ENCODE peak calls at places on chromosomes 1 and 21, in ten cellular contexts. P is activated T-helper 1 cell treated with anti-CD3 and anti-CD28 coated beads, Interleukin-2, amount 50 U/mL, for 16 hours; T is epithelial cell of esophagus; O is psoas muscle; L is small intestine; Y is GM12892; X is uterus; A is heart right ventricle; I is NCI-H510A treated with DMSO at 0.1 percent for 48 hours; V is GDM1. F is an unnamed sample.

GRCh38 chr1:114780344-114781226 is at the start of gene SIKE1:
- DNase-seq in Y (peak; percentile 77), L (peak; percentile 97), T (peak; percentile 94), A (peak; percentile 89), P (peak; percentile 85), X (peak; percentile 88), O (peak; percentile 93), V (peak; percentile 93), I (peak; percentile 93), F (peak; percentile 96)

GRCh38 chr1:53112271-53112774 is 30.1 kb downstream of the SLC1A7 start:
- DNase-seq in V (no peak), P (no peak), I (no peak), X (no peak), O (no peak), A (no peak), Y (no peak), T (no peak), L (peak; percentile 86), F (no peak)

GRCh38 chr21:27582946-27583270 is 616.0 kb upstream of the ADAMTS5 start:
- DNase-seq in V (no peak), X (no peak), O (no peak), Y (no peak), L (no peak), P (no peak), I (no peak), T (no peak), A (no peak), F (no peak)

GRCh38 chr1:31111290-31111951 is 45.9 kb upstream of the PUM1 start:
- DNase-seq in V (no peak), O (peak; percentile 65), X (peak; percentile 15), L (peak; percentile 58), A (peak; percentile 57), Y (no peak), T (peak; percentile 83), I (no peak), P (no peak), F (peak; percentile 33)

GRCh38 chr1:33370286-33370685 is 49.4 kb upstream of the A3GALT2 start:
- DNase-seq in T (no peak), A (peak; percentile 47), O (peak; percentile 56), I (no peak), P (no peak), V (no peak), L (no peak), X (no peak), Y (no peak), F (no peak)

GRCh38 chr1:171663854-171664550 is 11.5 kb upstream of the MYOC start:
- DNase-seq in A (no peak), T (no peak), X (no peak), L (no peak), I (no peak), P (no peak), Y (no peak), V (no peak), O (no peak), F (no peak)

GRCh38 chr1:46427541-46427940 is 33.4 kb downstream of the FAAH start:
- DNase-seq in T (no peak), O (no peak), P (no peak), A (no peak), X (no peak), L (no peak), I (no peak), V (no peak), Y (no peak), F (no peak)

GRCh38 chr1:164641353-164641730 is 82.4 kb downstream of the PBX1 start:
- DNase-seq in Y (no peak), L (no peak), P (no peak), V (no peak), O (peak; percentile 49), X (no peak), I (no peak), T (no peak), A (no peak), F (no peak)